ENCODE peak calls at places on chromosome 11, in four cellular contexts. E is K562, S is H1, A is HepG2. Q is an unnamed sample.

GRCh38 chr11:78907636-78908035 is 333.0 kb upstream of the NARS2 start:
- DNase-seq in E (no peak), S (no peak), A (no peak), Q (no peak)

GRCh38 chr11:79087957-79088318 is 352.9 kb downstream of the TENM4 start:
- DNase-seq in E (no peak), S (no peak), A (no peak), Q (no peak)

GRCh38 chr11:86487670-86488069 is 113.0 kb downstream of the CCDC81 start:
- DNase-seq in E (peak; percentile 30), S (no peak), A (no peak), Q (no peak)

GRCh38 chr11:3108183-3108721 is 51.0 kb upstream of the CARS1 start:
- DNase-seq in E (no peak), S (peak; percentile 47), A (no peak), Q (no peak)

GRCh38 chr11:12818333-12819015 is 144.3 kb downstream of the TEAD1 start:
- DNase-seq in E (no peak), S (no peak), A (no peak), Q (no peak)

GRCh38 chr11:93741882-93742226 is 382 bp downstream of the C11orf54 start:
- DNase-seq in E (peak; percentile 59), S (no peak), A (peak; percentile 95), Q (no peak)

GRCh38 chr11:117230981-117231636 is 764 bp downstream of the PCSK7 start:
- DNase-seq in E (no peak), S (no peak), A (no peak), Q (no peak)

GRCh38 chr11:27405134-27405533 is 42.1 kb upstream of the CCDC34 start:
- DNase-seq in E (no peak), S (no peak), A (no peak), Q (no peak)

GRCh38 chr11:112634551-112634950 is 326.7 kb upstream of the NCAM1 start:
- DNase-seq in E (no peak), S (no peak), A (no peak), Q (no peak)

GRCh38 chr11:47383106-47383505 is 4.8 kb upstream of the SPI1 start:
- DNase-seq in E (no peak), S (no peak), A (no peak), Q (no peak)
- H2AFZ ChIP-seq in E (peak overlapping the region; percentile 56), S (peak overlapping the region; percentile 59), A (peak overlapping the region; percentile 15), Q (no peak overlapping the region)

GRCh38 chr11:1352696-1353382 is 36.9 kb upstream of the BRSK2 start:
- DNase-seq in E (no peak), S (no peak), A (no peak), Q (no peak)
- TF ChIP-seq ATF2 in E (no peak), S (no peak), A (no peak), Q (no peak)

DNA sequence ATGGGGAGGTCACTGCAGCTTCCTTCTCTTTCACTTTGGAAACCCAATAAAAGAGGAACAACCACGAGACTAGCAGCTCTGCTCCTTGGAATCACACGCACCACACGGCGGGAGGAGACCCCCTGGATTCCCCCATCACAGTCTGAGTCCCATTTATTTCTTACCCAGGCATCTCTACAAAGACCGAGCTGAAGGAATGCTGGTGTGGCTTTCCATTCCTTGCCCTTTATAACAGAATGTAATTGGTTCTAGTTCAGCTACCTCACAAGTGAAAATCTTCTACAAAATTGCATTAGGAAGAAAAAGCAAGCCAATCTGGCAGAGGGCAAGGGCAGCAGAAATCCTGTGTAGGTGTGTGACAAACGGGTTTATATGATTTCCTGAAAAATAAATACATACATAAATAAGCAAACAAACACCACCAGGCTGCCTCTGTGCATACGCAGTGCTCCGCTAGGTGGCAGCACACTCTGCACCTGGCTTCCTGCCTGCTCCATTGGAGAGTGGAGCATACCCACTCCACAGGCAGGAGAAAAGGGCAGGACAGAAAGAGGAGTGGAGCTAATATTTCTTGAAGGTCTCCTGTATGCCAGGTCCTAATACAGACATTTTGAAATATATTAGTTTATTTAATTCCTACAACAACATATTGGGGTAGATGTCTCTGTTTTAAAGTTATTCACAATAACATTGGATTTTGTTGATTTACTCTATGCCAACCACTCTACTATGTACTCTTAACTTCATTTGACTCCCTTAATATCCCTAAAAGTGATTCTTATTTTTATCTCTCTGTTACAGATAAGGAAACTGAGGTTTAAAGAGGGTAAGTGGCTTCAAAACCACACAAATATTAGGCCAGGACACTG is 673.1 kb downstream of the KCNA4 start:
- DNase-seq in E (peak; percentile 55), S (peak; percentile 86), A (peak; percentile 28), Q (no peak)
- TF ChIP-seq TAF1 in E (no peak), S (no peak), A (no peak), Q (no peak)

GRCh38 chr11:127074151-127074761 is 73.7 kb upstream of the KIRREL3 start:
- DNase-seq in E (peak; percentile 39), S (no peak), A (peak; percentile 38), Q (peak; percentile 76)

GRCh38 chr11:127071606-127072005 is 71.0 kb upstream of the KIRREL3 start:
- DNase-seq in E (no peak), S (no peak), A (no peak), Q (no peak)

GRCh38 chr11:127070808-127071207 is 70.2 kb upstream of the KIRREL3 start:
- DNase-seq in E (no peak), S (peak; percentile 14), A (no peak), Q (no peak)

DNA sequence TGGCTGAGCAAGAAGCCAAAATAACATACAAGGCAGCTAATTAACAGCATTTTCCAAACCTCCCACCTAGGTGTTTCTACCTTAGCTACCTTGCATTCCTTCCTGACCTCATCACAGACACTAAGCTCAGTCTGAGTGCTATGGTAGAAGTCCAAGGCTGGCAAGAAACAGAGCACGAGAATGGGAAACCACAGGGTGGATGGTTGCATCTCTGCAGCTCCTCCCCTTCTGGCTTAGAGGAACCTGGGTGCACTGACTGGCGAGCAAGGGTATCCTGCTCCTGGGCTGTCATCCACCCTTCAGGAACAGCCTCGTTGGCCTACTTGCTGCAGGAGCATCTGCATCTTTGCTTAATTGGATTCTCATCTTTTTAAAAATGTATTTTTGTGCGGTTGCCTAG is 73.1 kb upstream of the KIRREL3 start:
- DNase-seq in E (no peak), S (no peak), A (no peak), Q (no peak)
- H2AFZ ChIP-seq in E (no peak overlapping the region), S (no peak overlapping the region), A (no peak overlapping the region), Q (no peak overlapping the region)

GRCh38 chr11:66986178-66986545 is 11.1 kb downstream of the C11orf86 start:
- DNase-seq in E (no peak), S (no peak), A (no peak), Q (no peak)

GRCh38 chr11:66987158-66987620 is 12.1 kb downstream of the C11orf86 start:
- DNase-seq in E (no peak), S (peak; percentile 73), A (no peak), Q (no peak)

GRCh38 chr11:66985508-66986177 is 10.5 kb downstream of the C11orf86 start:
- DNase-seq in E (no peak), S (no peak), A (no peak), Q (no peak)

GRCh38 chr11:66981976-66982578 is 7.0 kb downstream of the C11orf86 start:
- DNase-seq in E (peak; percentile 93), S (no peak), A (peak; percentile 69), Q (no peak)

DNA sequence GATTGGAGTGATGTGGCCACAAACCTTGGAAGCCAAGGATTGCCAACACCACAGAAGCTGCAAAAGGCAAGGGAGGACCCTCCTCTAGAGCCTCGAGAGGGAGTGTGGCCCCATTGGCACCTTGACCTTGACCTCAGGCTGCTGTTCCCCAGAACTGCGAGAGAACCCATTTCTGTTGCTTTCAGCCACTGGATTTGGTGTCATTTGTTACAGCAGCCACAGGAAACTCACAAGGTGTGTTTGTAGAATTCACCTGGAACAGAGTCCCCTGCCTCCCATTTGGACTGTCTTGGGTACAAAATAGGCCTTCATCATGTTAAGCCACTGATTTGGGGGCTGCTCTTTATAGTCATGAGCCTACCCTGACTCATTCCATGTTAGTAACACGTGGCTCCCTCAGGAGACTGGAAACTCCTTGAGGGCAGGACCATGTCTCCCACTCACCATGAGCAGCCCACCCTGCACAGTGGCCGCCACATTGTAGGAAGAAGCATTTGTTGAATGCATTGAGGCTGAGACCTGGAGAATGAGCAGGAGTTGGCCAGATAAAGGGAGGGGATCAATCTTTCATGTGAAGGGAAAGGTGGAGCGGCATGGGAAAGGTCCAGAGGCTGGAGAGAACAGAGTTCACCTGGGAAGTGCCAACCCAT is 8.3 kb downstream of the C11orf86 start:
- DNase-seq in E (no peak), S (no peak), A (no peak), Q (no peak)
- TF ChIP-seq ATF2 in E (no peak), S (no peak), A (no peak), Q (no peak)

DNA sequence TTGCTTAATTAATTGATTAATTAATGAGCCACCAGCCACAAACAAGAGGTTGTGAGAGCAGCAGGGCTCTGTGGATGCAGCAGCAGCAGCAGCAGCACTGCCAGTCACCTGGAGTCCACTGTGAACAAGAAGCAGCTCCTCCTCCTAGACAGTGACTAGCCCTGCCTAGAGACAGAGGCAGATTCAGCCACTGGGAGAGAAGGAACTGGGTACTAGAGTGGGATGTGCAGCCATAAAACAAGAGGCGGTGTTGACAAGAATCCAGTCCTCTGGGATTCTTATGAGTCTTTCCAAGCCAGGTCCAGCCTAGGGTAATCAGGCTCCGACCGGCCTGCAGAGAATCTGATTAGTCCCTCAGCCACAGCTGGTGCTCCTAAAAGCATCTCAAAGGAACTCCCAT is 83.9 kb upstream of the USP47 start:
- DNase-seq in E (no peak), S (no peak), A (no peak), Q (no peak)
- TF ChIP-seq TAF1 in E (no peak), S (no peak), A (no peak), Q (no peak)

DNA sequence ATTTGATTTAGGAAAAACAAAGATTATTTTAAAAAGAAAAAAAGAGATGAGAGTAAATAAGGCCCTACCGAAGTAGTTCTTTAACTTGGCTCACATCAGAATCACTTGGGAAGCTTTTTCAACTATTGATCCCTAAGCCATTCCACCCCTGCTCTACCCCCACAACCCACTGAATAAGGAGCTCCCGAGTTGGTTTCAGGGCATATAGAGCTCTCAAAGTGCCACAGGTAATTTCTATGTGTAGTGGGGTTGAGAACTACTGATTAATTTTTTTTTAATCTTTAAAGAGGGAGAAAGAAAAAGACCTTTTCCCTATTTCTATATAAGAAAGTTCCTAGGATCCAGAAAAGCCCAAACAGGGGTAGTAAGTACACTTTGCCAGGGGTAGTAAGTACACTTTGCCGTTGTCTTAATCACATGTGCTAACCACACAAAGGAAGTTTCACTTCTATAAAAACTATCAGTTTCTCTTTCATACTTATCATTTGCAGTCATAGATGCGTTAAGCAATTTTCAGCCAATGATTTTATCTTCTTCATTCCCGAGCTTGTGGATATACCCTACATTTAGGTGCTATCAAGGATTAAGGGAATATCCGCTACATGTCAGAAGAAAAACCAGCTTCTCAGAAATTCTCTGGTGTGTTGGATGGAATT is 108.4 kb upstream of the ZC3H12C start:
- DNase-seq in E (no peak), S (no peak), A (no peak), Q (peak; percentile 67)
- H2AFZ ChIP-seq in E (peak overlapping the region; percentile 66), S (no peak overlapping the region), A (no peak overlapping the region), Q (peak overlapping the region; percentile 67)

DNA sequence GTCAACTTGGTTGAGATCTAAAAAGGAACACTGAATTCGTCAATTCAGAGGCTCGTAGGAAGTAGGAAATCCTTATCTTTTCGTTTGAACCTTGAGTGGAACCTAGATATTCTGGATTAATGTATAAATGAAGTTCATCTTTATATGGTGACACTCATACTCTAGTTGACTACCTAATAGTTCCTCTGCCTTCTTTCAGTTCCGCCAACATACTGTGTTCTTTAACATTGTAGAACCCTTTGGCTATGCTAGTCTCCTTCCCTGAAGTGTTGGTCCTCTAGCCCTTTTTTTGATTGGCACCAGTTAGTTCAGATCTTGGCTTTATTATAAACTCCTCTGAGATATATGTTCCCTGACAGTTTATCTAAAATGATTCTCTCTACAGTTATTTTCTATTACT is 1.5 kb downstream of the ATM start:
- DNase-seq in E (no peak), S (no peak), A (no peak), Q (no peak)
- TF ChIP-seq ATF2 in E (no peak), S (no peak), A (no peak), Q (no peak)

GRCh38 chr11:70097783-70098182 is 19.7 kb downstream of the ANO1 start:
- DNase-seq in E (no peak), S (no peak), A (no peak), Q (no peak)
- TF ChIP-seq TAF1 in E (no peak), S (no peak), A (no peak), Q (no peak)